ENCODE peak calls at places on chromosomes 3 and 15, in eight cellular contexts. One of them, this sample, is unnamed.

GRCh38 chr3:152452318-152452717 is 183.6 kb downstream of the MBNL1 start:
- DNase-seq in NCI-H524: no peak
- DNase-seq in GM18507: no peak
- DNase-seq in CD8-positive, alpha-beta memory T cell: no peak
- DNase-seq in AG04450: no peak
- DNase-seq in gastrocnemius medialis: no peak
- DNase-seq in non-pigmented ciliary epithelial cell: no peak
- DNase-seq in GM03348: no peak
- DNase-seq in this sample: no peak

GRCh38 chr15:50873935-50874353 is 34.5 kb upstream of the AP4E1 start:
- DNase-seq in NCI-H524: no peak
- DNase-seq in AG04450: no peak
- DNase-seq in GM18507: no peak
- DNase-seq in gastrocnemius medialis: no peak
- DNase-seq in GM03348: no peak
- DNase-seq in CD8-positive, alpha-beta memory T cell: no peak
- DNase-seq in non-pigmented ciliary epithelial cell: no peak
- DNase-seq in this sample: no peak

GRCh38 chr3:94811836-94812235 is 749.0 kb downstream of the NSUN3 start:
- DNase-seq in GM18507: no peak
- DNase-seq in GM03348: no peak
- DNase-seq in gastrocnemius medialis: no peak
- DNase-seq in non-pigmented ciliary epithelial cell: no peak
- DNase-seq in CD8-positive, alpha-beta memory T cell: no peak
- DNase-seq in NCI-H524: no peak
- DNase-seq in AG04450: no peak
- DNase-seq in this sample: no peak

GRCh38 chr15:96276438-96277210 is 53.9 kb upstream of the NR2F2 start:
- DNase-seq in CD8-positive, alpha-beta memory T cell: no peak
- DNase-seq in NCI-H524: no peak
- DNase-seq in GM03348: peak; percentile 70
- DNase-seq in GM18507: no peak
- DNase-seq in AG04450: peak; percentile 36
- DNase-seq in gastrocnemius medialis: no peak
- DNase-seq in non-pigmented ciliary epithelial cell: no peak
- DNase-seq in this sample: no peak

GRCh38 chr3:136772709-136773108 is 20.5 kb upstream of the STAG1 start:
- DNase-seq in GM18507: no peak
- DNase-seq in GM03348: peak; percentile 65
- DNase-seq in non-pigmented ciliary epithelial cell: no peak
- DNase-seq in CD8-positive, alpha-beta memory T cell: no peak
- DNase-seq in gastrocnemius medialis: no peak
- DNase-seq in AG04450: no peak
- DNase-seq in NCI-H524: no peak
- DNase-seq in this sample: no peak

GRCh38 chr15:38072007-38072506 is 137.6 kb downstream of the TMCO5A start:
- DNase-seq in non-pigmented ciliary epithelial cell: no peak
- DNase-seq in GM03348: no peak
- DNase-seq in CD8-positive, alpha-beta memory T cell: no peak
- DNase-seq in GM18507: no peak
- DNase-seq in NCI-H524: no peak
- DNase-seq in gastrocnemius medialis: peak; percentile 12
- DNase-seq in AG04450: no peak
- DNase-seq in this sample: no peak

GRCh38 chr15:29102911-29103824 is 166.5 kb downstream of the NSMCE3 start:
- DNase-seq in GM03348: peak; percentile 78
- DNase-seq in non-pigmented ciliary epithelial cell: no peak
- DNase-seq in gastrocnemius medialis: no peak
- DNase-seq in GM18507: no peak
- DNase-seq in CD8-positive, alpha-beta memory T cell: peak; percentile 8
- DNase-seq in NCI-H524: peak; percentile 24
- DNase-seq in AG04450: no peak
- DNase-seq in this sample: no peak

GRCh38 chr3:155404486-155404885 is 111.0 kb upstream of the STRIT1 start:
- DNase-seq in NCI-H524: peak; percentile 96
- DNase-seq in non-pigmented ciliary epithelial cell: no peak
- DNase-seq in GM18507: no peak
- DNase-seq in AG04450: no peak
- DNase-seq in gastrocnemius medialis: no peak
- DNase-seq in CD8-positive, alpha-beta memory T cell: no peak
- DNase-seq in GM03348: no peak
- DNase-seq in this sample: no peak

GRCh38 chr3:38117748-38118420 is 19.0 kb downstream of the ACAA1 start:
- DNase-seq in gastrocnemius medialis: peak; percentile 55
- DNase-seq in CD8-positive, alpha-beta memory T cell: peak; percentile 51
- DNase-seq in non-pigmented ciliary epithelial cell: no peak
- DNase-seq in GM18507: peak; percentile 65
- DNase-seq in GM03348: peak; percentile 82
- DNase-seq in NCI-H524: peak; percentile 61
- DNase-seq in AG04450: peak; percentile 10
- DNase-seq in this sample: peak; percentile 66

GRCh38 chr3:186519021-186519658 is 25.0 kb downstream of the CRYGS start:
- DNase-seq in CD8-positive, alpha-beta memory T cell: peak; percentile 58
- DNase-seq in non-pigmented ciliary epithelial cell: no peak
- DNase-seq in AG04450: no peak
- DNase-seq in GM18507: no peak
- DNase-seq in gastrocnemius medialis: no peak
- DNase-seq in GM03348: no peak
- DNase-seq in NCI-H524: peak; percentile 35
- DNase-seq in this sample: no peak

GRCh38 chr3:153667341-153667740 is 453.8 kb upstream of the ARHGEF26 start:
- DNase-seq in GM03348: no peak
- DNase-seq in NCI-H524: no peak
- DNase-seq in AG04450: no peak
- DNase-seq in GM18507: no peak
- DNase-seq in non-pigmented ciliary epithelial cell: peak; percentile 19
- DNase-seq in CD8-positive, alpha-beta memory T cell: no peak
- DNase-seq in gastrocnemius medialis: no peak
- DNase-seq in this sample: no peak

GRCh38 chr3:47578691-47579632 is at the start of gene CSPG5:
- DNase-seq in NCI-H524: peak; percentile 82
- DNase-seq in AG04450: no peak
- DNase-seq in non-pigmented ciliary epithelial cell: no peak
- DNase-seq in gastrocnemius medialis: no peak
- DNase-seq in GM18507: peak; percentile 14
- DNase-seq in CD8-positive, alpha-beta memory T cell: peak; percentile 23
- DNase-seq in GM03348: peak; percentile 73
- DNase-seq in this sample: no peak

GRCh38 chr3:23611737-23612295 is 193.9 kb upstream of the UBE2E1 start:
- DNase-seq in GM18507: no peak
- DNase-seq in non-pigmented ciliary epithelial cell: no peak
- DNase-seq in AG04450: peak; percentile 29
- DNase-seq in gastrocnemius medialis: peak; percentile 33
- DNase-seq in NCI-H524: no peak
- DNase-seq in GM03348: peak; percentile 78
- DNase-seq in CD8-positive, alpha-beta memory T cell: no peak
- DNase-seq in this sample: peak; percentile 42

GRCh38 chr3:127396473-127396872 is 108.6 kb upstream of the PRR20G start:
- DNase-seq in non-pigmented ciliary epithelial cell: no peak
- DNase-seq in gastrocnemius medialis: no peak
- DNase-seq in NCI-H524: no peak
- DNase-seq in AG04450: no peak
- DNase-seq in GM03348: no peak
- DNase-seq in GM18507: no peak
- DNase-seq in CD8-positive, alpha-beta memory T cell: no peak
- DNase-seq in this sample: no peak

GRCh38 chr15:85607141-85607806 is 187.5 kb downstream of the KLHL25 start:
- DNase-seq in GM18507: no peak
- DNase-seq in AG04450: no peak
- DNase-seq in CD8-positive, alpha-beta memory T cell: no peak
- DNase-seq in GM03348: no peak
- DNase-seq in NCI-H524: no peak
- DNase-seq in non-pigmented ciliary epithelial cell: no peak
- DNase-seq in gastrocnemius medialis: no peak
- DNase-seq in this sample: no peak

GRCh38 chr15:88606437-88606794 is 14.7 kb upstream of the AEN start:
- DNase-seq in CD8-positive, alpha-beta memory T cell: no peak
- DNase-seq in gastrocnemius medialis: no peak
- DNase-seq in NCI-H524: peak; percentile 23
- DNase-seq in GM03348: no peak
- DNase-seq in GM18507: no peak
- DNase-seq in AG04450: no peak
- DNase-seq in non-pigmented ciliary epithelial cell: no peak
- DNase-seq in this sample: no peak

GRCh38 chr15:51869074-51869425 is 39.6 kb downstream of the TMOD3 start:
- DNase-seq in AG04450: peak; percentile 70
- DNase-seq in non-pigmented ciliary epithelial cell: no peak
- DNase-seq in CD8-positive, alpha-beta memory T cell: no peak
- DNase-seq in gastrocnemius medialis: no peak
- DNase-seq in GM18507: no peak
- DNase-seq in GM03348: peak; percentile 59
- DNase-seq in NCI-H524: no peak
- DNase-seq in this sample: peak; percentile 69

GRCh38 chr15:54839379-54839778 is 357.4 kb downstream of the RSL24D1 start:
- DNase-seq in NCI-H524: no peak
- DNase-seq in non-pigmented ciliary epithelial cell: no peak
- DNase-seq in AG04450: no peak
- DNase-seq in CD8-positive, alpha-beta memory T cell: no peak
- DNase-seq in gastrocnemius medialis: no peak
- DNase-seq in GM03348: no peak
- DNase-seq in GM18507: no peak
- DNase-seq in this sample: no peak

GRCh38 chr3:124201786-124202185 is 209.9 kb upstream of the ROPN1 start:
- DNase-seq in AG04450: no peak
- DNase-seq in GM18507: no peak
- DNase-seq in non-pigmented ciliary epithelial cell: no peak
- DNase-seq in CD8-positive, alpha-beta memory T cell: no peak
- DNase-seq in GM03348: no peak
- DNase-seq in NCI-H524: peak; percentile 96
- DNase-seq in gastrocnemius medialis: no peak
- DNase-seq in this sample: no peak

GRCh38 chr3:136186330-136186729 is 9.8 kb downstream of the MSL2 start:
- DNase-seq in GM03348: no peak
- DNase-seq in NCI-H524: no peak
- DNase-seq in CD8-positive, alpha-beta memory T cell: peak; percentile 12
- DNase-seq in AG04450: no peak
- DNase-seq in gastrocnemius medialis: peak; percentile 43
- DNase-seq in GM18507: no peak
- DNase-seq in non-pigmented ciliary epithelial cell: no peak
- DNase-seq in this sample: peak; percentile 20